ENCODE peak calls at places on chromosomes 12 and 14, in four cellular contexts. V is upper lobe of right lung, Y is dorsolateral prefrontal cortex, R is ovary. M is an unnamed sample.

GRCh38 chr12:67410246-67410645 is 141.1 kb downstream of the CAND1 start:
- DNase-seq in V (no peak), Y (no peak), R (no peak), M (no peak)

GRCh38 chr14:105065280-105066228 is at the start of gene GPR132:
- DNase-seq in V (peak), Y (no peak), R (no peak), M (no peak)

GRCh38 chr14:53470351-53471043 is 317.4 kb upstream of the DDHD1 start:
- DNase-seq in V (no peak), Y (no peak), R (no peak), M (no peak)

GRCh38 chr12:124422570-124423523 is 128.0 kb downstream of the RFLNA start:
- DNase-seq in V (peak), Y (peak), R (peak), M (peak)

GRCh38 chr12:49059385-49060232 is 985 bp downstream of the KMT2D start:
- DNase-seq in V (no peak), Y (no peak), R (no peak), M (peak)

GRCh38 chr12:54220567-54220966 is 31.8 kb upstream of the SMUG1 start:
- DNase-seq in V (no peak), Y (no peak), R (no peak), M (no peak)

GRCh38 chr12:21475552-21475951 is 25.9 kb downstream of the RECQL start:
- DNase-seq in V (no peak), Y (no peak), R (no peak), M (no peak)

GRCh38 chr12:75889214-75889613 is 142.4 kb downstream of the PHLDA1 start:
- DNase-seq in V (no peak), Y (peak), R (no peak), M (peak)

GRCh38 chr12:90280033-90280432 is 571.4 kb upstream of the ATP2B1 start:
- DNase-seq in V (no peak), Y (no peak), R (no peak), M (no peak)

GRCh38 chr12:88639361-88639760 is 59.1 kb upstream of the KITLG start:
- DNase-seq in V (no peak), Y (no peak), R (no peak), M (peak)

GRCh38 chr14:69317780-69318179 is 57.8 kb downstream of the GALNT16 start:
- DNase-seq in V (peak), Y (no peak), R (no peak), M (no peak)

GRCh38 chr12:105451211-105451610 is 120.7 kb downstream of the C12orf75 start:
- DNase-seq in V (no peak), Y (no peak), R (no peak), M (no peak)

GRCh38 chr12:89210277-89210676 is 142.0 kb downstream of the DUSP6 start:
- DNase-seq in V (no peak), Y (no peak), R (no peak), M (no peak)

GRCh38 chr14:58813745-58814144 is 176.0 kb downstream of the DACT1 start:
- DNase-seq in V (no peak), Y (no peak), R (no peak), M (no peak)

GRCh38 chr12:39272934-39273770 is 169.8 kb downstream of the KIF21A start:
- DNase-seq in V (no peak), Y (peak), R (no peak), M (peak)

GRCh38 chr12:68743416-68743815 is 2.6 kb upstream of the SLC35E3 start:
- DNase-seq in V (no peak), Y (no peak), R (no peak), M (no peak)

GRCh38 chr12:47156167-47156736 is 76.5 kb upstream of the AMIGO2 start:
- DNase-seq in V (no peak), Y (no peak), R (peak), M (no peak)

GRCh38 chr14:88245321-88245720 is 77.7 kb downstream of the KCNK10 start:
- DNase-seq in V (no peak), Y (no peak), R (no peak), M (peak)

GRCh38 chr14:24057271-24057670 is 5.5 kb downstream of the CARMIL3 start:
- DNase-seq in V (no peak), Y (no peak), R (no peak), M (no peak)

GRCh38 chr14:99259327-99259726 is 12.7 kb downstream of the BCL11B start:
- DNase-seq in V (no peak), Y (no peak), R (no peak), M (no peak)

GRCh38 chr12:76611533-76611932 is 52.0 kb upstream of the OSBPL8 start:
- DNase-seq in V (no peak), Y (no peak), R (no peak), M (peak)

GRCh38 chr14:98867146-98867545 is 404.9 kb downstream of the BCL11B start:
- DNase-seq in V (no peak), Y (no peak), R (no peak), M (no peak)

GRCh38 chr12:63919758-63920157 is 75.3 kb downstream of the SRGAP1 start:
- DNase-seq in V (no peak), Y (no peak), R (no peak), M (no peak)

GRCh38 chr12:125533434-125534029 is 468.3 kb downstream of the AACS start:
- DNase-seq in V (peak), Y (peak), R (no peak), M (no peak)

GRCh38 chr14:68711551-68712437 is 81.1 kb downstream of the ZFP36L1 start:
- DNase-seq in V (no peak), Y (no peak), R (no peak), M (no peak)

DNA sequence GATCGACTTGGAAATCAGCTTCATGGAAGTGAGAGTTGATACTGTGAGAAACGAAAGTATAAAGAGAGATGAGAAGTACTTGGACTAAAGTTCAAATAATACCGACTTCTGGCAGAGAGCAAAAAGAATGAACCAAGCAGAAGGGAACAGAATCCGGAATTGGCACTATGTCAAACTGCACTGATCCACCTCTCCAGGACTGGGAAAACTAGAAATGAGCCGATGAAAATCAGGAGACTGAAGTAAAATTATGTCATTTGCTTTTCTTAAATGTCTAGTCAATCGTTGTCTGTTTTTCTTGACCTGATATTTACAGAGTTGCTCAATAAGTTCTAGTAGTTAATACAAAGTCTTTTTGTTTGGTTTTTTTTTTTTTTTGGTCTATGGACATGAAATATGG is 163.0 kb upstream of the FOXG1 start:
- DNase-seq in V (no peak), Y (no peak), R (no peak), M (no peak)
- H3K4me3 ChIP-seq in V (no peak), Y (no peak), R (no peak), M (no peak)

GRCh38 chr14:64196668-64197411 is 97.3 kb downstream of the ESR2 start:
- DNase-seq in V (peak), Y (peak), R (peak), M (no peak)

GRCh38 chr14:64195194-64195593 is 99.0 kb downstream of the ESR2 start:
- DNase-seq in V (no peak), Y (no peak), R (no peak), M (no peak)

GRCh38 chr14:64198021-64198420 is 96.2 kb downstream of the ESR2 start:
- DNase-seq in V (no peak), Y (no peak), R (no peak), M (no peak)

GRCh38 chr14:64194404-64194803 is 99.8 kb downstream of the ESR2 start:
- DNase-seq in V (no peak), Y (no peak), R (no peak), M (no peak)

DNA sequence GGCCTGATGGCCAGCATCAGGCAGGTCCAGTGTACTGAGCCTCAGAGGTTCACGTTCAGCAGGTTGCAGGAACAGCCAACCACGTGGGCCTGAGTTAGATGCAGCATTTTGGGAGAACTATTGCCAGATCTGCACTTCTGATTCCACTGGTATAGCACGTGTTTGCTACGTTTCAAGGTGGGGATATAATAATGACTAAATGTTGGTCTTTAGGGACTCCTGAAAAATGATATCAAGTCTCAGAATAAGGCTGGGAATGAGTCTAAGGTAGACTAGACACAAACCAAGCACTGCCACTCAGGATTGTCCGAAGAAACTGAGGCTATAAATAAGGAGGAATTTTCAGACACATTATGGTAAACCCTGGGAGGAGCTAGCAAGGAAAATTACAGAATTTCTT is 98.1 kb downstream of the ESR2 start:
- DNase-seq in V (no peak), Y (no peak), R (no peak), M (no peak)
- H3K27ac ChIP-seq in V (no peak), Y (peak), R (peak), M (no peak)

GRCh38 chr14:101557321-101557695 is 4.0 kb upstream of the DIO3 start:
- DNase-seq in V (no peak), Y (no peak), R (no peak), M (no peak)
- H3K4me3 ChIP-seq in V (no peak), Y (no peak), R (no peak), M (no peak)

DNA sequence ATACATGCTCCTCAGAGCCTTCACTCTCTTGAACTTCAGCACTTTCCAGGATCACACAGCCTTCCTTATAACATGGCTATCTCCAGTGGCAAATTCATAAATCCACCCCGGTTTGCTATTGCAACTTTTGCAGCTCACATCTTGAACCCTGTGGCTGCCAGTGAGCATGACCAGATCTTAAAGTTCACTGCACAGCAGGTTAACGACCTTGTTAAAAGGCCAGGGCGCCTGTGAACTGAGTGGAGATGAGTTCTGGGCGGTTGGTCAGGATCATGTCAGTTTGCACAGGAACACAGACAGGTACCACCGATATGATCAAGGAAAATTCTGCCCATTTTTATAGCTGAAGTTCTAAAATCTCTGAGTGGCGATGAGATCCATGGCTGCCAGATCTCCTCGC is 24.7 kb upstream of the LTA4H start:
- DNase-seq in V (no peak), Y (no peak), R (no peak), M (no peak)
- H3K27ac ChIP-seq in V (no peak), Y (no peak), R (no peak), M (no peak)

DNA sequence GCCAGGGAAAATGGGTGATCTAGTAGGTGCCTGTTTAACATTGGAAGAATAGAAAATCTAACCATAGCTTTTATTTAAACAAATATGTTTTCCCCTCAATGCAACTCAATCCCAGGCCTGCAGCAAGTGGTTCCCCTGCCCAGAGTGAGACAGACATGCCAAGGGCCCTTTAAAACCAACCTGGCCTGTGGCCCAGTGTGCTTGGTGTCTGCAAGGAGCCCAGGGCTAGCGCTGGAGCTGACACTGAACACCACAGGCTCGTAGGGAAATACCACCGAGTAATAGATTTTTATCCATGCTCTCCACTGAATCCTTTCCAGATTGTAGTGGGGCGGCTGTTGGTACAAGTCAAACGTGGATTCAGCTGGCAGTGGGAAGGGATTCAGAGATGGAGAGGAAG is 95.6 kb upstream of the NRXN3 start:
- DNase-seq in V (no peak), Y (peak), R (no peak), M (no peak)
- H3K4me3 ChIP-seq in V (no peak), Y (no peak), R (no peak), M (no peak)

GRCh38 chr12:110349096-110349495 is 54.4 kb downstream of the ANAPC7 start:
- DNase-seq in V (no peak), Y (no peak), R (no peak), M (no peak)
- H3K27ac ChIP-seq in V (no peak), Y (peak), R (no peak), M (no peak)

GRCh38 chr14:56339855-56340701 is 221.9 kb downstream of the PELI2 start:
- DNase-seq in V (peak), Y (peak), R (peak), M (peak)

GRCh38 chr14:56341766-56342418 is 223.7 kb downstream of the PELI2 start:
- DNase-seq in V (no peak), Y (no peak), R (no peak), M (peak)

GRCh38 chr14:56338674-56339073 is 220.5 kb downstream of the PELI2 start:
- DNase-seq in V (no peak), Y (no peak), R (no peak), M (no peak)

GRCh38 chr14:56340921-56341320 is 222.7 kb downstream of the PELI2 start:
- DNase-seq in V (no peak), Y (no peak), R (no peak), M (no peak)

DNA sequence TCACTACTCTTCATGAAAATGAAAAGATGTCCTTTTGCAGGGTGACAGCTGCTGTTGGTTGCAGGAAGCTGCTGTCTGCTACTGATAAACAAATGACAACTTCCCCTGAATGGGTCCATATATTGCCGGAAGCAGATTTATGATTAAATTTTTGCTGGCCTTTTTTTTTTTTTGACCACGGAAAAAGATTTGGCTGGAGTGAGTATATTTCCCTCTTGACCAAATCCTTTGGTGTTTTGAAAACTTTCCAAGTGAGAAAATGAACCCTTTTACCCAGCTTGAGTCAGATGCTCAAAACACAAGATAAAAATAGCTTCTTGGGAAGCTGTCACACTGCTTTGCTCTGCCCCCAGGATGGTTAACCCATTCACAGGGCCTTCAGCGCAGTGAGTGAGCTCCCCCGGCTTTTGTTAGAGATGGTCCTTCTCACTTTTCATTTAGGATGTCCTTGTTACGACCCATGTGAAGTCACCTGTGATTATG is 224.2 kb downstream of the PELI2 start:
- DNase-seq in V (no peak), Y (no peak), R (no peak), M (no peak)
- H3K4me3 ChIP-seq in V (no peak), Y (no peak), R (no peak), M (no peak)

M was measured in SJCRH30.